ENCODE peak calls at places on chromosome 5, in ten cellular contexts. Z, M, O, L, F, H, X, R, I and S are unnamed samples.

GRCh38 chr5:150077060-150077459 is 9.3 kb downstream of the CSF1R start:
- DNase-seq in Z (no peak), M (no peak), O (no peak), L (no peak), F (no peak), H (no peak), X (no peak), R (peak; percentile 5), I (no peak), S (no peak)

GRCh38 chr5:88829053-88829452 is 53.9 kb downstream of the MEF2C start:
- DNase-seq in Z (no peak), M (no peak), O (peak; percentile 16), L (peak; percentile 52), F (no peak), H (no peak), X (no peak), R (no peak), I (no peak), S (no peak)

GRCh38 chr5:150778517-150779396 is at the start of gene SMIM3:
- DNase-seq in Z (peak; percentile 92), M (no peak), O (peak; percentile 84), L (peak; percentile 87), F (peak; percentile 88), H (peak; percentile 71), X (peak; percentile 95), R (peak; percentile 86), I (peak; percentile 95), S (peak; percentile 61)

GRCh38 chr5:9545301-9545958 is 445 bp downstream of the SEMA5A start:
- DNase-seq in Z (peak; percentile 67), M (no peak), O (no peak), L (peak; percentile 49), F (peak; percentile 49), H (no peak), X (peak; percentile 84), R (no peak), I (peak; percentile 39), S (no peak)

GRCh38 chr5:150163547-150164059 is 3.0 kb upstream of the CDX1 start:
- DNase-seq in Z (no peak), M (no peak), O (no peak), L (peak; percentile 81), F (peak; percentile 59), H (no peak), X (no peak), R (peak; percentile 41), I (no peak), S (no peak)

GRCh38 chr5:136212252-136212721 is 19.3 kb upstream of the SMIM32 start:
- DNase-seq in Z (peak; percentile 78), M (no peak), O (peak; percentile 42), L (peak; percentile 75), F (peak; percentile 53), H (peak; percentile 64), X (no peak), R (peak; percentile 64), I (peak; percentile 75), S (peak; percentile 54)

GRCh38 chr5:81908771-81909170 is 63.1 kb upstream of the ATG10 start:
- DNase-seq in Z (no peak), M (no peak), O (no peak), L (no peak), F (no peak), H (no peak), X (no peak), R (no peak), I (no peak), S (no peak)

GRCh38 chr5:10745133-10745532 is 15.9 kb downstream of the DAP start:
- DNase-seq in Z (no peak), M (no peak), O (no peak), L (no peak), F (no peak), H (peak; percentile 68), X (no peak), R (no peak), I (no peak), S (peak; percentile 31)

GRCh38 chr5:171523781-171524180 is 104.3 kb downstream of the FGF18 start:
- DNase-seq in Z (no peak), M (no peak), O (no peak), L (no peak), F (no peak), H (no peak), X (no peak), R (no peak), I (no peak), S (no peak)

GRCh38 chr5:171521219-171521633 is 101.8 kb downstream of the FGF18 start:
- DNase-seq in Z (no peak), M (no peak), O (peak; percentile 57), L (no peak), F (no peak), H (peak; percentile 89), X (no peak), R (no peak), I (peak; percentile 91), S (peak; percentile 94)

GRCh38 chr5:171518916-171519315 is 99.5 kb downstream of the FGF18 start:
- DNase-seq in Z (no peak), M (no peak), O (no peak), L (no peak), F (no peak), H (no peak), X (no peak), R (no peak), I (no peak), S (no peak)

GRCh38 chr5:171521679-171522078 is 102.2 kb downstream of the FGF18 start:
- DNase-seq in Z (no peak), M (no peak), O (no peak), L (no peak), F (no peak), H (peak; percentile 26), X (no peak), R (no peak), I (no peak), S (no peak)

DNA sequence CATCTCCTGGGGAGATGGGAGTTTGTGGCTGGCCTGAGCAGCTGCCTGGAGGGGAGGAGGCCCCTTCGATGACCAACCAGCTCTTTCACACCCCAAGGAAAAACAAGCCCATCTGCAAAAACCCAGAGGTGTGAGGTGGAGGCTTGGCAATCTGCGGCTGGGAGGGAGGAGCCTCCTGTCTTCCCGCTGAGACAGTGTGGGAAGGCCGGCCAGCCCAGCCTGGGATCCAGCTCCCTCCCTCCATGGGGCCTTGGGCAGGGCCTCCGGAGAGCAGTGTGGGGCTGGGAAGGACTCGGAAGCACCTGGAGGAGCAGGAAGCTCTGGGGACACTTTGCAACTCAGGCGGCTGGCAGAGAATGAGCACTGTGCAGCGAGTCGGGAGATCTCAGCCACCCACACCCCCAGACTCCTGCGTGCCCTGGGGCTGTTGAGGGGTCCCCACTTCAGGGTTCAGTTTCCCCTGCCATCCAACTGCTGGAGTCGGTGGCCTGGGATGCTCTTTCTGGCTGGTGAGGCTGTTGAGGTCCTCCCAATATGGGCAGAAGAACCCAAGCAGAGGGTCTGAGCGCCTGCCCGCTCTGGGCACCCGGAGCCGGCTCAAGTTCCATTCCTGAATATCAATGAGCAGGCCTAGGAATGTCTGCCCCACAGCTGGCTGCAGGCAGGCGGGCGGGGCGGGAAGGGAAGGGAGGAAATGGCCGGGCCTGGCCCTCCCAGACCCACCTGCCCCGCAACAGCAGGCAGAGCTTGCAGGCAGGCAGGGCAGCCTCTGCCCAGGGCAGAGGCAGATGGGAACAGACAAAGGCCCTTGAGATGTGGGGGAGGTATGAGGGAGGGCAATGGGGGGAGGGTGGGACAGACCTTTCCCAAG is 101.1 kb downstream of the FGF18 start:
- DNase-seq in Z (no peak), M (no peak), O (peak; percentile 21), L (no peak), F (no peak), H (peak; percentile 36), X (no peak), R (no peak), I (peak; percentile 52), S (peak; percentile 50)
- H3K4me3 ChIP-seq in Z (no peak overlapping the region), M (no peak overlapping the region), O (no peak overlapping the region), L (no peak overlapping the region), F (no peak overlapping the region), H (no peak overlapping the region), X (no peak overlapping the region), R (no peak overlapping the region), I (no peak overlapping the region), S (no peak overlapping the region)

GRCh38 chr5:102670224-102670836 is 84.8 kb upstream of the PAM start:
- DNase-seq in Z (no peak), M (no peak), O (peak; percentile 31), L (no peak), F (no peak), H (peak; percentile 24), X (no peak), R (no peak), I (peak; percentile 41), S (peak; percentile 49)
- H3K4me3 ChIP-seq in Z (no peak overlapping the region), M (no peak overlapping the region), O (no peak overlapping the region), L (no peak overlapping the region), F (no peak overlapping the region), H (no peak overlapping the region), X (no peak overlapping the region), R (no peak overlapping the region), I (no peak overlapping the region), S (no peak overlapping the region)

GRCh38 chr5:91306497-91306896 is 76.6 kb downstream of the ARRDC3 start:
- DNase-seq in Z (no peak), M (no peak), O (no peak), L (no peak), F (no peak), H (no peak), X (no peak), R (no peak), I (peak; percentile 14), S (peak; percentile 43)

GRCh38 chr5:91307023-91307422 is 76.1 kb downstream of the ARRDC3 start:
- DNase-seq in Z (no peak), M (no peak), O (no peak), L (no peak), F (no peak), H (peak; percentile 81), X (no peak), R (no peak), I (no peak), S (peak; percentile 89)

GRCh38 chr5:91311697-91312501 is 71.2 kb downstream of the ARRDC3 start:
- DNase-seq in Z (peak; percentile 86), M (peak; percentile 71), O (peak; percentile 77), L (peak; percentile 77), F (peak; percentile 86), H (peak; percentile 93), X (peak; percentile 88), R (peak; percentile 50), I (peak; percentile 94), S (peak; percentile 100)

GRCh38 chr5:91312698-91313097 is 70.4 kb downstream of the ARRDC3 start:
- DNase-seq in Z (no peak), M (no peak), O (no peak), L (no peak), F (no peak), H (no peak), X (no peak), R (no peak), I (peak; percentile 14), S (no peak)

GRCh38 chr5:91311168-91311696 is 71.9 kb downstream of the ARRDC3 start:
- DNase-seq in Z (no peak), M (no peak), O (no peak), L (no peak), F (no peak), H (no peak), X (no peak), R (no peak), I (no peak), S (no peak)
- H3K4me3 ChIP-seq in Z (no peak overlapping the region), M (no peak overlapping the region), O (no peak overlapping the region), L (no peak overlapping the region), F (no peak overlapping the region), H (no peak overlapping the region), X (no peak overlapping the region), R (no peak overlapping the region), I (peak overlapping the region; percentile 46), S (no peak overlapping the region)

DNA sequence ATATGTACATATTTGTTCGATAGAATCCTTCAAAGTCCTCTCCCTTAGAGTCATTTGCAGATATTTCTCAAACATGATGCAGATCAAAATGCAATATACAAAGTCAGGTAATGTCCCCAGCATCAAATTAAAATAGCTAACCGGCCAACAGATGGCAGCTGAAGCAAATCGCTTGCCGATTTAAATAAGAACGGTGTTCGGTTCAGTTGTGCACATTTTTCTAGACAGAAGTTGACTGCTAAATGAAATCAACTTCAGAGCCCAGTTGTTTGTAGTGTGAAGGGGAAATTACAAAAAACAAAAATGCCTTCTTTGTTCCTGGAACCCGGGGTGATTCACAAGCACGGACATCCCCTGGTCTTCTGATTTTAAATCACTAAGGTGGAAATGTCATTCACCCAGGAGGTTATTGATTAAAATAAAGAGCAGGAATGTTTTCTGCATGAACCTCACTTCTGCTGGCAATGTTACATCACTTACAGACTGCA is 219.2 kb downstream of the EBF1 start:
- DNase-seq in Z (no peak), M (no peak), O (no peak), L (no peak), F (no peak), H (peak; percentile 8), X (no peak), R (no peak), I (no peak), S (no peak)
- H3K4me3 ChIP-seq in Z (no peak overlapping the region), M (peak overlapping the region; percentile 24), O (no peak overlapping the region), L (no peak overlapping the region), F (no peak overlapping the region), H (no peak overlapping the region), X (no peak overlapping the region), R (no peak overlapping the region), I (no peak overlapping the region), S (no peak overlapping the region)